ENCODE peak calls at places on chromosome 18, in six cellular contexts. S is A549, H is fibroblast of pulmonary artery, Z is adrenal gland, C is SK-N-SH, N is brain microvascular endothelial cell. O is an unnamed sample.

GRCh38 chr18:70324897-70325296 is 36.1 kb downstream of the SOCS6 start:
- DNase-seq in Z (no peak), S (no peak), H (no peak), C (no peak), N (no peak), O (no peak)

GRCh38 chr18:21129586-21130216 is 18.1 kb upstream of the ROCK1 start:
- DNase-seq in S (no peak), Z (no peak), H (no peak), C (no peak), N (peak), O (no peak)

GRCh38 chr18:53883771-53884170 is 340.7 kb downstream of the MBD2 start:
- DNase-seq in C (no peak), N (no peak), H (no peak), S (no peak), Z (no peak), O (no peak)

GRCh38 chr18:77522031-77522675 is 272.5 kb downstream of the GALR1 start:
- DNase-seq in H (no peak), N (no peak), S (no peak), C (no peak), Z (no peak), O (no peak)

GRCh38 chr18:61845212-61845611 is 47.6 kb downstream of the RNF152 start:
- DNase-seq in S (no peak), C (no peak), H (no peak), Z (no peak), N (no peak), O (no peak)

GRCh38 chr18:3966246-3966984 is 488.7 kb downstream of the DLGAP1 start:
- DNase-seq in Z (no peak), N (no peak), C (no peak), H (peak), S (peak), O (no peak)

GRCh38 chr18:75727479-75727878 is 300.0 kb upstream of the SMIM21 start:
- DNase-seq in H (peak), Z (peak), S (peak), N (peak), C (peak), O (peak)

GRCh38 chr18:6571239-6571602 is 156.5 kb upstream of the L3MBTL4 start:
- DNase-seq in S (no peak), N (no peak), H (no peak), Z (no peak), C (no peak), O (no peak)

GRCh38 chr18:46772396-46772795 is 15.5 kb upstream of the ST8SIA5 start:
- DNase-seq in C (no peak), H (no peak), Z (no peak), N (no peak), S (no peak), O (no peak)
- TF ChIP-seq CTCF in C (no peak), H (no peak), Z (no peak), N (no peak), S (no peak), O (no peak)

GRCh38 chr18:47968721-47969120 is 38.3 kb upstream of the SMAD2 start:
- DNase-seq in Z (no peak), H (no peak), S (peak), C (no peak), N (peak), O (no peak)
- TF ChIP-seq CTCF in Z (no peak), H (no peak), S (no peak), C (no peak), N (no peak), O (no peak)

GRCh38 chr18:2952605-2953004 is 60.3 kb downstream of the LPIN2 start:
- DNase-seq in C (no peak), S (no peak), H (no peak), N (no peak), Z (no peak), O (no peak)

GRCh38 chr18:2948038-2948437 is 64.9 kb downstream of the LPIN2 start:
- DNase-seq in N (peak), S (peak), C (peak), Z (no peak), H (peak), O (no peak)
- TF ChIP-seq CTCF in N (peak), S (peak), C (peak), Z (peak), H (peak), O (no peak)

DNA sequence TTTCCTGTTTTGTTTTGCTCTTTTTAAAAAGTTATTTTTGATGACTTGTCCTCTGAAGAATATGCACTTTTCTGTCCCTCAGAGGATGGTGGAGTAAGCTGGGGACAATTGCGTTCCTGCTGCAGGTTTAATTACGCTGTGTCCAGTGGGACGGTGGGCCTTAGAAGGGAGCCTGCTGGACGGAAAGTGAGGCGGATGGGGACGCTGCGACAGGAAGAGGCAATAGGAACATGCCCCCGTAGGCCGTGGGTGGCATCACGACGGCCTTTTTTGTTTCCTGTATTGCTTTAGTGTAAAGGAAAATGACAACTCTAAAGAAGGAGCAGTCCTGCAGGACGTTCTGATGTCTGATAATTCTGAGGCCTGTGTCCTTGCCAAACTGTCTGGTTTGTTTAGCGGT is 121.6 kb downstream of the NFATC1 start:
- DNase-seq in C (no peak), Z (no peak), N (no peak), S (no peak), H (no peak), O (peak)
- TF ChIP-seq CTCF in C (no peak), Z (no peak), N (no peak), S (no peak), H (no peak), O (peak)

DNA sequence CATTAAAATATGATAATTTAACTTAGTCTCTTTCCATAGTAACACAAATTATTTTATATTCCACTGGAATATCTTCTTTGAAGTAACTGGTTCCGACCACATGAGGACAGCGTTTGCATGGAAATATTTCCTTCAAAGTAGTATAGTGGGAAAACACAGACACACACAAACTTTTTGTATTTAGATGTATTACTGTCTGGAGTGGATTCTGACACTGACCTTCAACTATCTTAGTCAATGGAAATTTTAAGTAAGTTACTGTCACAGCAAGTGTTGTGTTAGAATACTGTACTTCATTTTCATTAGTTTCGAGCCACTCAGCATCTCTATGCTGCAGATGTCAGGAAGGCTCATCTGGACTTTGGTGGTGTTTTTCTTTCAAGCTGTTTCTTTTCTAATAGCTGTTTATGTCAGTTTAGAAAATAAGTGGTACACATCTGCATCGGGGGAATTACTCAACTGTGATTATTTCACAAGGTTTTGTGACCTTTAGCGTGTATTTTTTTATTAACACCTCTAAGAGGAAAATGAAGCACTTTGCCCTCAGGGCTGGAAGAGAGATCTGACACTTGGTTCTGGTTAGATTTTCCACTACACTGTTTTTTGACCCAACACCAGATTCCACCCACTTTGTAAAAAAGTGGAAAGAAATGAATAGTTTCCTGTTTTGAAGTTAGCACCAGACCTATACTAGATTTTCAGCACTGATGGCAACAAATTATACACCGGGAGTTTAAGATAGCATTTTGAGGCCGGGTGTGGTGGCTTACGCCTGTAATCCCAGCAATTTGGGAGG is 18.9 kb upstream of the THOC1 start:
- DNase-seq in Z (no peak), C (peak), N (peak), H (peak), S (peak), O (no peak)
- TF ChIP-seq CTCF in Z (peak), C (peak), N (peak), H (peak), S (peak), O (no peak)

GRCh38 chr18:26477828-26478466 is 70.4 kb downstream of the KCTD1 start:
- DNase-seq in N (no peak), S (peak), H (no peak), Z (no peak), C (no peak), O (no peak)
- TF ChIP-seq CTCF in N (no peak), S (no peak), H (no peak), Z (no peak), C (no peak), O (no peak)

GRCh38 chr18:45167631-45168225 is 447.5 kb upstream of the SLC14A2 start:
- DNase-seq in Z (no peak), S (no peak), C (no peak), N (peak), H (no peak), O (no peak)

GRCh38 chr18:45166341-45167108 is 448.8 kb upstream of the SLC14A2 start:
- DNase-seq in N (peak), C (no peak), Z (no peak), S (peak), H (peak), O (no peak)

GRCh38 chr18:45167109-45167551 is 448.1 kb upstream of the SLC14A2 start:
- DNase-seq in C (no peak), Z (no peak), S (no peak), N (peak), H (no peak), O (no peak)

GRCh38 chr18:45169610-45170009 is 445.7 kb upstream of the SLC14A2 start:
- DNase-seq in C (no peak), H (peak), Z (no peak), N (peak), S (peak), O (no peak)

DNA sequence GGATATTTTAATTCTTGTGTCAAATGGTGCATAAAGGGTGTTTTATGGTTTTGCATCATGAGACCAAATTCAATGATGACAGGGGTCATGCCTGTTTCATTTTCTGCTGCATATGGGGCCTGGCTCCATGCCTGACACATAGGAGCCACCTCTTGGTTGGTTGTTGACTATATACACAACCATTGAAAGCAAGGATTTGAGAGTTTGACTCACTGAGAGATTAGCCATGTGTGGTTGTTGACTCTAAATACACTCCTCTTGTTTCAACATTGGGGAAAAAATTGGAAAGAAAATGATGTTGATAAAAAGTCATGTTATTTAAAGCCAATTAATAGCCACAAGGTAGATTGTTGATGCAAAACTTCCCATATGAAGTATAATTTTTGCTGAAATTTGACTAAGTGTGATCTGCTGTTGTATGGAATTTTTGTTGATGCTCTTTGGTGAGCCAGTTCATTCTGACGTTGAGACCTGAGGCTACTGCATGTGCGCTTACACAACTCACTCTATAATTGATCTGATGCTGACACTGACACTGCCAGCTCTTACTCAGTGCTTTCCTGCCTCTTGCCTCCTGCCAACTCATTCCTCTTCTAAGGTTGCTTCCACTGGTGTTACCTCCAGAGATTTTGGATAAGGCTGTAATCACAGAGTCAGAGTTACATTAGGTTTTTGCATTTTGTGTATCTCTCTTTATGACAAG is 446.2 kb upstream of the SLC14A2 start:
- DNase-seq in N (peak), C (no peak), Z (no peak), S (peak), H (peak), O (no peak)
- TF ChIP-seq CTCF in N (no peak), C (no peak), Z (no peak), S (no peak), H (no peak), O (no peak)

DNA sequence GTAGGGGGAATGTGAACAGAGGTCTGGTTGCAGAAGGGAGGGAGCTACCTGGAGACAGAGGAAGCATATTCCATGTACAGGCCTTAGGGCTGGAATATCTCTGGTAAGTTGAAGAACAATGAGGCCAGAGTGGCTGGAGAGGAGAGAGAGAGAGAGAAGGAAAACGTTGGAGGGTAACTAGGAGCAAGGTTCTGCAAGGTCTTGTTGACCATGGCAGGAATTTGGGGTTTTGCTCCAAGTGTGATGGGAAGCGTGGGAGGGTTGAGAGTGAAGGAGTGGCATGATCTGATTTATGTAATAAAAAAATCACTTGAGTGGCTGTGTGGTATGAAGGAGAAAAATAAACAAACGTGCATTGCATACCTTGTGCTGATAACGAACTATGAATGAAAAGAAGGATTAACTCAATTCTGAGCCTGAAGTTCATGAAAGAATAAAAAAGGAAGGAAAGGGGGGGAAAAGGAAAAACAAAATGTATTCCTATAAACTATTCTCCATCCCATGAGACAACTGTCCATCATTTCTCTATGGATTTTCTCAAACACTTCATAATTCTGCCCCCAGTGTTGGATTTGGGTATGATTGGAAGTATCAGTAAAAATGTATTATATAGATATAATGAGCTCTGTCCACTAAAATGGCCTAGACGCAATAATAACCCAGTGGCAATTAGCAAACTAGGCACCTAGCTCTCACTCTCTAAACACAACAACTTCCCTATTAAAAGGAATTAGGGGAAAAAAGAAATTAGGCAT is 59.7 kb upstream of the PMAIP1 start:
- DNase-seq in H (no peak), S (no peak), N (no peak), C (no peak), Z (no peak), O (no peak)
- TF ChIP-seq CTCF in H (peak), S (no peak), N (peak), C (peak), Z (no peak), O (no peak)

DNA sequence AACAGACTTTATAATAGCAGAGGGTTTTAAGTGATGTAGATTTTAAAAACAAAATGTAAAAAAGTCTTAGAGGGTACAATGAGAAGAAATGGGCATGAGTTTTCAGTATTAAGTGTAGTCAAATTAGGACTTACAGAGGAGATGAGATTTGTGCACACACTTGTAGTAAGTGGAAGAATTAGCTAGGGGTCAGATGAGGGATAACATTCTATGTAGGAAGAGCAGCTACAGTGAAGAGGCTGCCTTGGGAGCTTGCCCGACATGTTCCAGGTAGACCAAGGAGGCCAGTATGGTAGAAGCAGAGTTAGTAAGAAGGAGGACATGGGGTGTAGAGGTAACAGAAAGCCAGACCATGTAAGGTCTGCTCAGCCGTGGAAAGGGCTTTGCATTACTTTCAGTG is 189.2 kb upstream of the DSEL start:
- DNase-seq in N (no peak), H (peak), Z (no peak), S (peak), C (no peak), O (no peak)
- TF ChIP-seq CTCF in N (peak), H (no peak), Z (no peak), S (no peak), C (no peak), O (no peak)

O was measured in activated CD8-positive, alpha-beta T cell treated with anti-CD3 and anti-CD28 coated beads for 36 hours.